ENCODE peak calls at places on chromosomes 5 and 9, in eight cellular contexts. M, V, F, Y, S, E, O and H are unnamed samples.

GRCh38 chr9:121694582-121694981 is 43.1 kb downstream of the DAB2IP start:
- DNase-seq in V (no peak), M (no peak), E (no peak), F (no peak), Y (no peak), S (no peak), O (no peak), H (no peak)

GRCh38 chr5:8461543-8461942 is 592.6 kb downstream of the MTRR start:
- DNase-seq in S (no peak), F (no peak), E (no peak), V (no peak), O (no peak), Y (no peak), M (no peak), H (no peak)

GRCh38 chr5:33588654-33589372 is 148.0 kb downstream of the TARS1 start:
- DNase-seq in Y (no peak), S (peak), M (no peak), E (peak), V (no peak), F (no peak), O (no peak), H (peak)

GRCh38 chr9:14213504-14213903 is 100.4 kb downstream of the NFIB start:
- DNase-seq in O (no peak), S (no peak), V (no peak), E (no peak), Y (no peak), M (no peak), F (no peak), H (no peak)

GRCh38 chr5:120396186-120396585 is 67.9 kb upstream of the PRR16 start:
- DNase-seq in M (peak), V (no peak), F (no peak), E (no peak), O (peak), Y (no peak), S (no peak), H (peak)

GRCh38 chr5:17217421-17218352 is at the start of gene BASP1:
- DNase-seq in F (no peak), O (peak), V (peak), E (no peak), S (peak), M (peak), Y (peak), H (peak)

GRCh38 chr9:97501972-97502221 is 431 bp downstream of the TMOD1 start:
- DNase-seq in Y (no peak), V (no peak), O (no peak), F (no peak), S (no peak), E (no peak), M (no peak), H (no peak)

GRCh38 chr9:111810908-111811307 is 16.2 kb upstream of the SHOC1 start:
- DNase-seq in M (no peak), V (no peak), O (no peak), E (no peak), Y (no peak), F (no peak), S (no peak), H (no peak)

GRCh38 chr5:111584651-111585050 is 72.3 kb upstream of the STARD4 start:
- DNase-seq in V (no peak), S (no peak), O (peak), F (no peak), E (no peak), Y (no peak), M (peak), H (peak)

GRCh38 chr5:1133510-1134255 is 21.8 kb upstream of the SLC12A7 start:
- DNase-seq in O (no peak), E (no peak), V (no peak), Y (no peak), F (no peak), S (no peak), M (no peak), H (no peak)

GRCh38 chr9:114504341-114505186 is 709 bp downstream of the WHRN start:
- DNase-seq in S (peak), O (peak), Y (peak), F (no peak), E (peak), V (peak), M (peak), H (no peak)

GRCh38 chr5:38846379-38846967 is 661 bp downstream of the OSMR start:
- DNase-seq in S (no peak), F (no peak), V (no peak), M (peak), O (peak), Y (no peak), E (peak), H (peak)

GRCh38 chr9:136614967-136615623 is 47.6 kb upstream of the EGFL7 start:
- DNase-seq in E (no peak), Y (no peak), S (no peak), O (no peak), F (no peak), V (no peak), M (peak), H (peak)

GRCh38 chr9:128121924-128122808 is 5.4 kb downstream of the PTGES2 start:
- DNase-seq in E (no peak), F (no peak), S (no peak), M (no peak), O (no peak), Y (no peak), V (no peak), H (no peak)

GRCh38 chr9:135502168-135502872 is 1.8 kb downstream of the MRPS2 start:
- DNase-seq in M (no peak), F (no peak), E (no peak), O (no peak), S (no peak), Y (no peak), V (no peak), H (no peak)

GRCh38 chr5:77486344-77486962 is 5.7 kb downstream of the WDR41 start:
- DNase-seq in S (peak), E (no peak), F (no peak), O (peak), M (no peak), V (no peak), Y (no peak), H (peak)

GRCh38 chr5:59893061-59893435 is 478 bp downstream of the PDE4D start:
- DNase-seq in F (no peak), M (no peak), O (no peak), Y (peak), S (no peak), V (no peak), E (no peak), H (no peak)

GRCh38 chr5:143261748-143262392 is 141.6 kb downstream of the NR3C1 start:
- DNase-seq in Y (no peak), V (no peak), E (no peak), F (peak), M (peak), S (no peak), O (peak), H (peak)

GRCh38 chr5:41043109-41043747 is 27.9 kb downstream of the MROH2B start:
- DNase-seq in S (no peak), F (no peak), M (no peak), O (no peak), E (no peak), V (no peak), Y (no peak), H (no peak)

GRCh38 chr5:152631217-152631616 is 226.1 kb upstream of the NMUR2 start:
- DNase-seq in F (no peak), E (no peak), S (no peak), M (no peak), V (no peak), Y (no peak), O (no peak), H (no peak)

GRCh38 chr5:140245926-140246325 is 57.0 kb downstream of the PFDN1 start:
- DNase-seq in E (no peak), Y (no peak), O (no peak), V (no peak), S (no peak), M (no peak), F (no peak), H (no peak)

DNA sequence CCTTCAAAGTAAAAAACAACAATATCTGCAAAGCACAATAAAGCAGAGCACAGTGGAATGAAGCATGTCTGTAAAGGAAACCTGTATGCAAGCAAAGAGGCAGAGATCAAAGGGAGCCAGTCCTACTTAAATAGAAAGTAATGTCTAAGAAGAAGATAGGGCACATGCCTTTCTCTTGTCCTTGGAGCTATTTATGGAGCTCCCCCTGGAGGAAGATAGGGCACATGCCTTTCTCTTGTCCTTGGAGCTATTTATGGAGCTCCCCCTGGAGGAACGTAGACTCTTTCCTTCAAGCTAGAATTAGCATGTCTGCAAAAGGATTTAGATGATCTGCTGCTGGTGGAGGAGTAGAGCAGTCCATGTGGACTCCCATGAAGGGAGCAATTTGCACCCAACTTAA is 168.1 kb upstream of the RASEF start:
- DNase-seq in O (peak), E (no peak), V (no peak), Y (no peak), F (peak), S (no peak), M (no peak), H (peak)
- TF ChIP-seq CTCF in O (peak), E (no peak), V (no peak), Y (no peak), F (peak), S (no peak), M (no peak), H (peak)

GRCh38 chr5:113123563-113123962 is 147.0 kb downstream of the DCP2 start:
- DNase-seq in Y (no peak), E (peak), V (no peak), S (no peak), F (no peak), O (no peak), M (peak), H (peak)
- TF ChIP-seq CTCF in Y (no peak), E (peak), V (no peak), S (peak), F (no peak), O (no peak), M (peak), H (no peak)

GRCh38 chr9:91775708-91776028 is 174.4 kb downstream of the ROR2 start:
- DNase-seq in F (no peak), O (no peak), E (no peak), Y (no peak), S (no peak), M (no peak), V (no peak), H (no peak)
- TF ChIP-seq CTCF in F (no peak), O (peak), E (peak), Y (no peak), S (no peak), M (no peak), V (no peak), H (no peak)

DNA sequence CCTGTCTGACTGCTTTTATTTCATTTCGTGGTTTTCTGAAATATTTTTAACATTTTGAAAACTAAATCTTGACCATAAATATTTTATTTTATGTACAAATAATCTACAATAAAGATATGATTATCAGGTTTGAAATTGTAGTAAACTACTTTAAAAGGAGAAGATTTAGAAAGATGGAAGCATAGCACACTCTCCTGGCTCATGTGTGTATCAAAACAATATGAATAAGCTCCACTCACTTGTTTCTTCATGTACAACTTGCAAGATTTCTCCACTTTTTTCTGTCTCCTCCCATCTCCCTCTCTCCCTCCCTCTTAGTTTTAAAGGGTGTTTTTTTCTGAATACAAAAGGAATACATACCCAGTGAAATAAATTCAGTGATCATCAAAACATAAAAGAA is 15.4 kb upstream of the VPS13A start:
- DNase-seq in V (no peak), S (no peak), M (no peak), E (no peak), O (no peak), F (no peak), Y (no peak), H (peak)
- TF ChIP-seq CTCF in V (no peak), S (no peak), M (no peak), E (no peak), O (peak), F (no peak), Y (no peak), H (no peak)

DNA sequence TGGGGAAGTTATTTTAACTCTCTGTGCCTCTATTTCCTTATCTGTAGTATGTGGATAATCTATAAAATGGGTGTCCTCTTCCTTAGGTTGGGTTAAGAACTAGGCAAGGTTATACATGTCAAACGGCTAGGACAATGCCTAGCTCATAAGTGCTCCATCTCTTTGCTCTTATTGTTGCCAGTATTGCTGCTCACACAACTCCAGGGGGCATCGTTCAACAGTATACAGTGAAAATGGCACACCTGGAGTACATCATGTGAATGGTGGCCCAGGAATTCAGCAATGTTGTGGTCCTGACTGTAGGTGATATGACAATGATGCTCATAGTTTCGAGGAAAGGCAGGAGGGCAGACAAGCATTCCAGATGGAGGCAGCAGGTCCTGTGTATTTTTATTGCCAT is 30.1 kb downstream of the SLIT3 start:
- DNase-seq in S (no peak), V (no peak), Y (no peak), F (no peak), O (no peak), E (no peak), M (no peak), H (peak)
- TF ChIP-seq CTCF in S (no peak), V (no peak), Y (no peak), F (no peak), O (no peak), E (no peak), M (no peak), H (no peak)

GRCh38 chr5:177336112-177336511 is 15.4 kb downstream of the LMAN2 start:
- DNase-seq in Y (no peak), M (no peak), S (no peak), O (no peak), V (no peak), F (no peak), E (peak), H (peak)
- TF ChIP-seq CTCF in Y (no peak), M (peak), S (peak), O (no peak), V (no peak), F (peak), E (peak), H (peak)

DNA sequence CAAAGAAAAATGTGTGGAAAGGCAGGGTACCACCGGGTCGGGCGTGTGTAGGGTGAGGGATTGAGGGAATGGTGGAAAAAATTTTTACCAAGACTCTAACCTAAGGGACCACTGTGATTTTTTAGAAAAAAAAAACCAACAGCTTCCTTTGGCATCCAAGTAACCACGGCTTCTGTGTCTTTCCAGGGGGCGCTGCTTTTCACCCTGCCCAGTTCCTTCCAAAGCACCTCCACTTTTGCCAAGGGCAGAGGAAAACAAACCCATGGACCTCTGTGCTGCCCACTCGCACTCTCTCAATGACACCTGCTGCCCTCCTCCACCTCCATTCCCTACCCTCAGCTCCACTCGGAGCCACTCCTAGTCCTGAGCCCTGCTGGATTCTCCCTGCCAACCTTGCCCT is 381.0 kb downstream of the ENC1 start:
- DNase-seq in Y (no peak), O (no peak), F (no peak), V (no peak), S (no peak), E (no peak), M (no peak), H (no peak)
- TF ChIP-seq CTCF in Y (no peak), O (no peak), F (no peak), V (no peak), S (no peak), E (no peak), M (no peak), H (no peak)

GRCh38 chr9:126915846-126916543 is 1.4 kb downstream of the RALGPS1 start:
- DNase-seq in E (no peak), V (no peak), M (no peak), F (no peak), O (peak), Y (no peak), S (no peak), H (peak)

GRCh38 chr9:126919193-126919592 is 4.6 kb downstream of the RALGPS1 start:
- DNase-seq in Y (no peak), F (no peak), O (no peak), M (no peak), S (no peak), V (no peak), E (no peak), H (no peak)

GRCh38 chr9:126914458-126915280 is at the start of gene RALGPS1:
- DNase-seq in E (peak), Y (peak), M (peak), V (peak), S (peak), F (peak), O (peak), H (peak)

GRCh38 chr9:126915281-126915816 is 767 bp downstream of the RALGPS1 start:
- DNase-seq in V (no peak), M (no peak), Y (peak), F (no peak), O (peak), E (peak), S (peak), H (peak)

DNA sequence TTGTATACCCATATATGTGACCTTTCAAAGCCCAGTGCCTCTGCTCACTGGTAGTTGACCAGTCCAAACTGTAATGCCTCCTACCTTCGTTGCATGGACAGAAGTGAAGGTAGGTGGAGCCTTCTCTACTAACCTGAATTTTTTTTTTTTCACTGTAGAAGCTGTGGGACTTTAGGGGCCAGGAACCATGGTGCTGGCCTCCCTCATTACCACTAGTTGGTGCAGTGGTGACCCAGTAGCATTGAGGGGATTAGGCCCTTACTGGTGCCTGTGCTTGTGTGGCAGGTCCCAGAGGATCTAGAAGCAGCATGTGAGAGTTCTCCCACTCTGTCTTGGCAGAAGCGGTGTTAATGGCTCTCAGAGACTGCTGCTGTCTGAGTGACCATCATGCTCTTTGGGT is 2.3 kb downstream of the RALGPS1 start:
- DNase-seq in S (no peak), E (no peak), Y (no peak), M (no peak), V (no peak), F (no peak), O (no peak), H (no peak)
- TF ChIP-seq CTCF in S (no peak), E (no peak), Y (no peak), M (no peak), V (no peak), F (peak), O (no peak), H (no peak)